ENCODE peak calls at places on chromosomes 4 and X, in eight cellular contexts. Q, L, C, T, P, X, G and V are unnamed samples.

GRCh38 chr4:8891646-8892555 is 20.3 kb upstream of the HMX1 start:
- DNase-seq in Q (no peak), C (no peak), X (peak), T (no peak), L (no peak), G (no peak), P (no peak), V (no peak)

GRCh38 chrX:129823523-129823922 is 20.2 kb downstream of the ZDHHC9 start:
- DNase-seq in P (no peak), T (no peak), G (no peak), C (no peak), X (no peak), Q (no peak), L (no peak), V (no peak)

GRCh38 chr4:129246850-129247542 is 151.0 kb downstream of the C4orf33 start:
- DNase-seq in Q (no peak), C (no peak), X (no peak), P (no peak), G (no peak), T (no peak), L (no peak), V (no peak)

GRCh38 chr4:83217721-83218522 is 66.7 kb downstream of the COQ2 start:
- DNase-seq in C (no peak), T (no peak), Q (peak), X (no peak), L (no peak), P (no peak), G (no peak), V (no peak)

GRCh38 chr4:37803348-37803973 is 23.0 kb upstream of the PGM2 start:
- DNase-seq in G (peak), T (no peak), Q (peak), X (peak), L (peak), C (peak), P (no peak), V (peak)

GRCh38 chr4:88937081-88937480 is 119.9 kb downstream of the FAM13A start:
- DNase-seq in L (peak), X (no peak), Q (no peak), G (peak), C (no peak), T (no peak), P (no peak), V (no peak)

GRCh38 chr4:89193828-89194227 is 82.5 kb downstream of the TIGD2 start:
- DNase-seq in P (no peak), C (no peak), Q (no peak), L (no peak), T (no peak), X (no peak), G (peak), V (no peak)

GRCh38 chrX:132592880-132593279 is 104.0 kb upstream of the MBNL3 start:
- DNase-seq in X (peak), G (peak), L (no peak), Q (no peak), P (no peak), T (no peak), C (peak), V (no peak)

GRCh38 chr4:56106180-56106579 is 157.4 kb downstream of the CEP135 start:
- DNase-seq in Q (no peak), G (peak), T (no peak), L (peak), X (no peak), C (no peak), P (no peak), V (no peak)

GRCh38 chrX:153828308-153828707 is 2.0 kb downstream of the PDZD4 start:
- DNase-seq in T (no peak), Q (no peak), C (no peak), X (no peak), L (no peak), G (no peak), P (no peak), V (no peak)

GRCh38 chrX:109974906-109975655 is 27.8 kb upstream of the TMEM164 start:
- DNase-seq in P (no peak), C (no peak), Q (no peak), L (peak), G (no peak), X (no peak), T (no peak), V (no peak)

GRCh38 chrX:69555396-69556023 is 51.4 kb downstream of the NALF2 start:
- DNase-seq in C (no peak), T (no peak), Q (no peak), L (no peak), G (no peak), P (no peak), X (peak), V (no peak)

GRCh38 chrX:2502668-2503519 is 2.1 kb upstream of the DHRSX start:
- DNase-seq in Q (no peak), T (no peak), P (no peak), C (no peak), X (no peak), G (peak), L (no peak), V (no peak)

GRCh38 chr4:48203819-48204218 is 65.8 kb downstream of the TEC start:
- DNase-seq in Q (no peak), T (no peak), G (no peak), L (no peak), C (no peak), X (no peak), P (no peak), V (no peak)

GRCh38 chr4:169243808-169244207 is 26.9 kb downstream of the SH3RF1 start:
- DNase-seq in X (no peak), G (peak), L (peak), C (no peak), P (no peak), T (no peak), Q (no peak), V (peak)

GRCh38 chr4:59175588-59175987 is 2024.5 kb upstream of the ADGRL3 start:
- DNase-seq in X (no peak), G (no peak), L (no peak), T (no peak), P (no peak), C (no peak), Q (no peak), V (no peak)

GRCh38 chr4:95362066-95362465 is 186.7 kb downstream of the UNC5C start:
- DNase-seq in G (no peak), Q (no peak), P (no peak), T (no peak), L (no peak), X (no peak), C (no peak), V (no peak)

GRCh38 chr4:152264106-152264505 is 271.8 kb downstream of the FBXW7 start:
- DNase-seq in T (no peak), Q (no peak), G (no peak), C (no peak), X (no peak), P (no peak), L (no peak), V (no peak)

GRCh38 chrX:135531813-135532212 is 11.4 kb downstream of the INTS6L start:
- DNase-seq in G (no peak), Q (no peak), T (no peak), P (no peak), X (no peak), C (no peak), L (no peak), V (no peak)

GRCh38 chr4:152382057-152382785 is 153.7 kb downstream of the FBXW7 start:
- DNase-seq in P (no peak), G (peak), T (no peak), Q (no peak), L (peak), C (no peak), X (no peak), V (no peak)

GRCh38 chr4:78149737-78150136 is 92.6 kb downstream of the FRAS1 start:
- DNase-seq in P (no peak), C (no peak), T (no peak), G (no peak), X (peak), L (no peak), Q (no peak), V (no peak)

GRCh38 chr4:178275671-178276360 is 833.6 kb upstream of the AGA start:
- DNase-seq in G (no peak), T (no peak), C (no peak), P (no peak), L (no peak), X (peak), Q (no peak), V (no peak)

GRCh38 chr4:175386776-175387507 is 425.1 kb downstream of the GPM6A start:
- DNase-seq in T (no peak), G (no peak), Q (no peak), X (peak), L (no peak), C (no peak), P (no peak), V (no peak)

GRCh38 chr4:162475221-162475620 is 311.4 kb upstream of the FSTL5 start:
- DNase-seq in G (no peak), C (no peak), P (no peak), Q (no peak), X (no peak), L (peak), T (no peak), V (no peak)

GRCh38 chrX:154027003-154027402 is 7.3 kb upstream of the IRAK1 start:
- DNase-seq in L (no peak), T (no peak), X (no peak), G (no peak), Q (no peak), C (no peak), P (no peak), V (no peak)

GRCh38 chrX:57282568-57282967 is 3.9 kb upstream of the FAAH2 start:
- DNase-seq in P (no peak), X (peak), T (no peak), L (no peak), G (no peak), Q (no peak), C (no peak), V (no peak)

GRCh38 chr4:174522183-174523002 is at the start of gene HPGD:
- DNase-seq in C (no peak), T (peak), L (peak), G (peak), Q (peak), P (no peak), X (peak), V (no peak)

GRCh38 chrX:121103381-121103780 is 56.0 kb downstream of the GLUD2 start:
- DNase-seq in Q (no peak), X (no peak), T (no peak), P (no peak), G (peak), C (no peak), L (no peak), V (no peak)

GRCh38 chr4:70722199-70722791 is 531 bp downstream of the RUFY3 start:
- DNase-seq in Q (peak), X (no peak), G (peak), T (no peak), L (peak), C (peak), P (no peak), V (no peak)

GRCh38 chr4:152640058-152640921 is 39.5 kb downstream of the TMEM154 start:
- DNase-seq in Q (peak), X (peak), T (no peak), G (peak), C (no peak), L (peak), P (no peak), V (no peak)

GRCh38 chrX:32745323-32745722 is 466.0 kb downstream of the DMD start:
- DNase-seq in Q (no peak), T (no peak), C (no peak), X (no peak), P (no peak), G (no peak), L (no peak), V (no peak)

GRCh38 chr4:157128395-157128794 is 52.4 kb downstream of the GLRB start:
- DNase-seq in L (peak), X (peak), Q (no peak), P (peak), T (no peak), G (peak), C (peak), V (peak)

GRCh38 chrX:53357799-53358530 is 64.5 kb downstream of the SMC1A start:
- DNase-seq in P (no peak), G (peak), Q (no peak), X (peak), C (peak), L (peak), T (no peak), V (no peak)

GRCh38 chr4:77538574-77539157 is 67.0 kb upstream of the CXCL13 start:
- DNase-seq in X (no peak), P (peak), C (peak), L (peak), G (peak), T (no peak), Q (no peak), V (no peak)

GRCh38 chr4:40820101-40820500 is 70.3 kb downstream of the NSUN7 start:
- DNase-seq in P (no peak), T (no peak), L (no peak), X (no peak), C (no peak), Q (no peak), G (no peak), V (no peak)

GRCh38 chr4:71683309-71683708 is 100.6 kb downstream of the GC start:
- DNase-seq in L (no peak), G (no peak), P (no peak), C (no peak), Q (no peak), T (no peak), X (no peak), V (no peak)

GRCh38 chr4:149933120-149933519 is 117.5 kb upstream of the IQCM start:
- DNase-seq in Q (no peak), T (no peak), X (no peak), L (no peak), C (no peak), G (no peak), P (no peak), V (no peak)

GRCh38 chr4:1864076-1865008 is 6.9 kb upstream of the NSD2 start:
- DNase-seq in C (no peak), G (no peak), Q (no peak), P (no peak), X (no peak), T (no peak), L (no peak), V (no peak)

GRCh38 chr4:150315175-150315574 is 236.9 kb downstream of the DCLK2 start:
- DNase-seq in P (no peak), T (no peak), Q (no peak), L (no peak), X (peak), C (no peak), G (no peak), V (no peak)

GRCh38 chr4:173178144-173178543 is 9.5 kb downstream of the GALNT7 start:
- DNase-seq in T (no peak), Q (no peak), C (no peak), G (no peak), L (no peak), X (no peak), P (no peak), V (no peak)

GRCh38 chr4:6912412-6912811 is 2.8 kb downstream of the TBC1D14 start:
- DNase-seq in P (no peak), G (no peak), T (no peak), X (no peak), C (no peak), L (no peak), Q (no peak), V (no peak)
- H3K4me3 ChIP-seq in P (no peak), G (no peak), T (no peak), X (no peak), C (no peak), L (no peak), Q (no peak), V (no peak)

GRCh38 chr4:30720021-30720655 is at the start of gene PCDH7:
- DNase-seq in L (peak), Q (no peak), P (no peak), G (peak), C (no peak), X (peak), T (peak), V (no peak)

GRCh38 chr4:30719363-30720020 is 677 bp upstream of the PCDH7 start:
- DNase-seq in Q (no peak), C (no peak), G (peak), T (peak), P (no peak), X (peak), L (peak), V (no peak)

GRCh38 chr4:30718021-30718888 is 1.9 kb upstream of the PCDH7 start:
- DNase-seq in C (no peak), G (peak), P (no peak), Q (no peak), T (peak), L (no peak), X (peak), V (no peak)

GRCh38 chr4:30717208-30718020 is 2.8 kb upstream of the PCDH7 start:
- DNase-seq in Q (peak), G (peak), X (peak), P (no peak), L (peak), C (peak), T (peak), V (no peak)

GRCh38 chr4:30718889-30719252 is 1.3 kb upstream of the PCDH7 start:
- DNase-seq in G (peak), C (no peak), X (peak), L (peak), T (no peak), P (no peak), Q (no peak), V (no peak)
- H3K4me3 ChIP-seq in G (peak), C (peak), X (peak), L (peak), T (peak), P (no peak), Q (no peak), V (peak)

DNA sequence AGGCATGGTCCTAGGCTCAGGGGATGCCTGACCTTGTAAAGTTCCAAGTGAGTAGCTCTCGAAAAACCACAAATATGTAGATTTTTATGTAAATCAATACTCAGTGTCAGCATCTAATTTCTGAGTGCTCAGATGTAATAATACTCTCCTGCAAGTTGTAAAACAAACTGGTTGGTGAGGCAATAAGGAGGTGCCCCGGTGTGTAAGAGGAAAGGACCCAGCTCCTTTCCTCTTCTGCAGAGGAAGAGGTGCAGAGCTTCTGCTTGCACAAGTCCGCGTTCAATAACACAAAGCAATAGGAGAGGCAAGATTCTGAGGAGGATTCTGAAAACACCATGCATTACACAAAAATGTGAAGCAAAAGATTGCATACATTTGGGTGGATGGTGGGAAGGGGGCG is 43.6 kb upstream of the ENPP6 start:
- DNase-seq in L (no peak), G (no peak), X (no peak), C (no peak), T (no peak), Q (no peak), P (no peak), V (no peak)
- H3K4me3 ChIP-seq in L (no peak), G (no peak), X (no peak), C (no peak), T (no peak), Q (no peak), P (no peak), V (no peak)

GRCh38 chr4:122798101-122798500 is 28.5 kb upstream of the FGF2 start:
- DNase-seq in T (peak), L (peak), G (peak), Q (no peak), C (peak), X (peak), P (no peak), V (peak)
- H3K4me3 ChIP-seq in T (peak), L (no peak), G (peak), Q (no peak), C (peak), X (no peak), P (no peak), V (no peak)

GRCh38 chr4:41932988-41933387 is 2.2 kb upstream of the TMEM33 start:
- DNase-seq in X (no peak), P (no peak), Q (no peak), C (no peak), L (no peak), T (no peak), G (no peak), V (no peak)

GRCh38 chr4:41930139-41930831 is 4.9 kb upstream of the TMEM33 start:
- DNase-seq in T (no peak), X (no peak), Q (no peak), C (no peak), P (no peak), G (no peak), L (no peak), V (no peak)

GRCh38 chr4:41927761-41928499 is 7.3 kb upstream of the TMEM33 start:
- DNase-seq in Q (no peak), T (no peak), P (no peak), L (no peak), C (no peak), G (no peak), X (no peak), V (no peak)
- H3K4me3 ChIP-seq in Q (no peak), T (no peak), P (no peak), L (no peak), C (no peak), G (no peak), X (no peak), V (no peak)

DNA sequence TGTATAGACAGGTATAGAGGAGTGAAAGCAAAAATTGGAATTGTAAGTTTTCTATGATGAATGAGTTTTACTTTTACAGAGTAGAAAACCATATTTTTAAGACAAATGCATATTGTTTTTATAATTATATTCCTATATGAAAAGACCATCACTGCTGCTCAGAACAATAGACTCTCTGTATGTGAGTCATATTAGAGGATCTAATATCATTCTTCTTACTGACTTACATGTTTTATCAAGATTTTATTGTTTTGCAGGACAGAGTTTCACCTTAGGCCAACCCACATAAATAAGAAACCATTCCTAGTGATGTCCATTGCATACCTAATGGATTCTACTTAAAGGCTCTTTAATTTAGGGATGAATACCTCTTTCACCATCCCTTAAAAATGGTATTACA is 88.6 kb downstream of the NR3C2 start:
- DNase-seq in P (no peak), L (no peak), Q (no peak), T (no peak), C (no peak), X (no peak), G (no peak), V (no peak)
- H3K4me3 ChIP-seq in P (no peak), L (no peak), Q (no peak), T (no peak), C (no peak), X (no peak), G (no peak), V (no peak)

DNA sequence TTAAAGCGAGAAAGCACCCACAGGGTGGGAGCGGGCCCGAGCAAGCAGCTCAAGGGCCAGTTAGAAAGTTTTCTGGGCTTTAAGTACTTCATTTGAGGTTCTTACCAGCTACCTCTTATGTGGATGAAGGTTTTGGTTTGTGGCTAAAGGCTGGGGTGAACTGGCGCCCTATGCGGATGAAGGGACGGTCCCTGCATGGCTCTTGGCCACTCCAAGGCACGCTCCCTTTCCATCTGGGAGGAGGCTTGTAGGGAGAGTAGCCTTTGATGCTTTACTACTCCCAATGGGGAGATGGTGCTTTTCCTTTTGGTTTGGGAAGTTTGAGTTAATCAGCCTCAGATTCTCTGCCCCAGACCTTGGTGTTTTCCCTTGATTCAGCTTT is 17.7 kb downstream of the MRFAP1 start:
- DNase-seq in T (no peak), L (peak), P (no peak), G (no peak), Q (no peak), C (no peak), X (peak), V (no peak)
- H3K4me3 ChIP-seq in T (peak), L (no peak), P (no peak), G (peak), Q (no peak), C (peak), X (peak), V (no peak)